ENCODE peak calls at places on chromosome 13, in four cellular contexts. One of them, this sample, is unnamed.

GRCh38 chr13:39317284-39317683 is 279.0 kb downstream of the NHLRC3 start:
- DNase-seq in cardiac muscle cell: no peak
- DNase-seq in HCEC 1CT: peak; percentile 44
- DNase-seq in effector CD4-positive, alpha-beta T cell: no peak
- DNase-seq in this sample: no peak

GRCh38 chr13:95588721-95589120 is 36.2 kb downstream of the CLDN10 start:
- DNase-seq in HCEC 1CT: peak; percentile 52
- DNase-seq in effector CD4-positive, alpha-beta T cell: no peak
- DNase-seq in cardiac muscle cell: no peak
- DNase-seq in this sample: no peak

GRCh38 chr13:98648141-98648540 is 71.2 kb upstream of the STK24 start:
- DNase-seq in HCEC 1CT: no peak
- DNase-seq in cardiac muscle cell: no peak
- DNase-seq in effector CD4-positive, alpha-beta T cell: no peak
- DNase-seq in this sample: no peak

GRCh38 chr13:98173431-98173921 is 3.6 kb downstream of the RNF113B start:
- DNase-seq in HCEC 1CT: peak; percentile 96
- DNase-seq in cardiac muscle cell: no peak
- DNase-seq in effector CD4-positive, alpha-beta T cell: no peak
- DNase-seq in this sample: no peak

GRCh38 chr13:80584785-80585184 is 243.9 kb upstream of the SPRY2 start:
- DNase-seq in HCEC 1CT: no peak
- DNase-seq in effector CD4-positive, alpha-beta T cell: no peak
- DNase-seq in cardiac muscle cell: no peak
- DNase-seq in this sample: no peak

GRCh38 chr13:93039131-93039530 is 187.5 kb upstream of the GPC6 start:
- DNase-seq in effector CD4-positive, alpha-beta T cell: no peak
- DNase-seq in HCEC 1CT: no peak
- DNase-seq in cardiac muscle cell: no peak
- DNase-seq in this sample: no peak

GRCh38 chr13:28375250-28375930 is 119.5 kb downstream of the FLT1 start:
- DNase-seq in effector CD4-positive, alpha-beta T cell: no peak
- DNase-seq in cardiac muscle cell: peak; percentile 28
- DNase-seq in HCEC 1CT: no peak
- DNase-seq in this sample: no peak

GRCh38 chr13:33312150-33312908 is 26.8 kb upstream of the STARD13 start:
- DNase-seq in effector CD4-positive, alpha-beta T cell: no peak
- DNase-seq in HCEC 1CT: peak; percentile 11
- DNase-seq in cardiac muscle cell: no peak
- DNase-seq in this sample: no peak

GRCh38 chr13:111204438-111205177 is 89.5 kb downstream of the ARHGEF7 start:
- DNase-seq in effector CD4-positive, alpha-beta T cell: no peak
- DNase-seq in cardiac muscle cell: no peak
- DNase-seq in HCEC 1CT: peak; percentile 56
- DNase-seq in this sample: peak; percentile 64

GRCh38 chr13:26034018-26034417 is 17.8 kb downstream of the SHISA2 start:
- DNase-seq in HCEC 1CT: no peak
- DNase-seq in effector CD4-positive, alpha-beta T cell: no peak
- DNase-seq in cardiac muscle cell: no peak
- DNase-seq in this sample: no peak

GRCh38 chr13:62829476-62829875 is 1413.8 kb upstream of the PCDH20 start:
- DNase-seq in HCEC 1CT: no peak
- DNase-seq in cardiac muscle cell: no peak
- DNase-seq in effector CD4-positive, alpha-beta T cell: no peak
- DNase-seq in this sample: no peak

GRCh38 chr13:96279904-96280303 is 190.0 kb downstream of the HS6ST3 start:
- DNase-seq in HCEC 1CT: no peak
- DNase-seq in cardiac muscle cell: no peak
- DNase-seq in effector CD4-positive, alpha-beta T cell: no peak
- DNase-seq in this sample: no peak

GRCh38 chr13:21138561-21138960 is 37.8 kb downstream of the SKA3 start:
- DNase-seq in cardiac muscle cell: no peak
- DNase-seq in HCEC 1CT: no peak
- DNase-seq in effector CD4-positive, alpha-beta T cell: no peak
- DNase-seq in this sample: no peak

GRCh38 chr13:65789815-65790214 is 1440.3 kb downstream of the PCDH9 start:
- DNase-seq in HCEC 1CT: peak; percentile 26
- DNase-seq in cardiac muscle cell: no peak
- DNase-seq in effector CD4-positive, alpha-beta T cell: no peak
- DNase-seq in this sample: no peak

GRCh38 chr13:114129649-114130062 is 2.8 kb downstream of the RASA3 start:
- DNase-seq in effector CD4-positive, alpha-beta T cell: no peak
- DNase-seq in HCEC 1CT: no peak
- DNase-seq in cardiac muscle cell: no peak
- DNase-seq in this sample: no peak

GRCh38 chr13:95535243-95535642 is 17.3 kb upstream of the CLDN10 start:
- DNase-seq in effector CD4-positive, alpha-beta T cell: no peak
- DNase-seq in HCEC 1CT: peak; percentile 75
- DNase-seq in cardiac muscle cell: no peak
- DNase-seq in this sample: no peak

GRCh38 chr13:27405521-27406134 is 18.8 kb upstream of the GTF3A start:
- DNase-seq in cardiac muscle cell: no peak
- DNase-seq in HCEC 1CT: no peak
- DNase-seq in effector CD4-positive, alpha-beta T cell: no peak
- DNase-seq in this sample: no peak

GRCh38 chr13:30154931-30155330 is 152.4 kb downstream of the KATNAL1 start:
- DNase-seq in effector CD4-positive, alpha-beta T cell: no peak
- DNase-seq in cardiac muscle cell: no peak
- DNase-seq in HCEC 1CT: no peak
- DNase-seq in this sample: no peak

GRCh38 chr13:101523732-101524131 is 71.3 kb downstream of the ITGBL1 start:
- DNase-seq in effector CD4-positive, alpha-beta T cell: no peak
- DNase-seq in cardiac muscle cell: no peak
- DNase-seq in HCEC 1CT: peak; percentile 79
- DNase-seq in this sample: no peak

GRCh38 chr13:94209110-94209509 is 270.4 kb downstream of the DCT start:
- DNase-seq in cardiac muscle cell: no peak
- DNase-seq in HCEC 1CT: no peak
- DNase-seq in effector CD4-positive, alpha-beta T cell: no peak
- DNase-seq in this sample: no peak

GRCh38 chr13:41492432-41493267 is 35.3 kb downstream of the RGCC start:
- DNase-seq in HCEC 1CT: peak; percentile 7
- DNase-seq in effector CD4-positive, alpha-beta T cell: peak; percentile 19
- DNase-seq in cardiac muscle cell: no peak
- DNase-seq in this sample: no peak

GRCh38 chr13:29436291-29436690 is 159.2 kb downstream of the SLC7A1 start:
- DNase-seq in HCEC 1CT: peak; percentile 82
- DNase-seq in effector CD4-positive, alpha-beta T cell: no peak
- DNase-seq in cardiac muscle cell: no peak
- DNase-seq in this sample: no peak

This sample was measured in lung.